ENCODE peak calls at places on chromosomes 12 and 14, in ten cellular contexts. R is HFFc6, Q is Calu3, J is body of pancreas, S is astrocyte of the spinal cord, P is endothelial cell, D is epithelial cell of esophagus, Z is lower leg skin, X is CD14-positive monocyte, E is right atrium auricular region. Y is an unnamed sample.

GRCh38 chr14:100617715-100618693 is 30.8 kb upstream of the BEGAIN start:
- DNase-seq in X (peak; percentile 68), D (no peak), Q (no peak), R (no peak), S (peak; percentile 20), E (no peak), Z (peak; percentile 82), J (peak; percentile 10), P (no peak), Y (no peak)

GRCh38 chr12:111741235-111741812 is 25.4 kb upstream of the ALDH2 start:
- DNase-seq in Z (no peak), P (peak; percentile 20), R (no peak), D (no peak), X (no peak), E (no peak), S (peak; percentile 32), J (peak; percentile 43), Q (no peak), Y (no peak)

GRCh38 chr14:101239065-101239464 is 322.2 kb upstream of the DIO3 start:
- DNase-seq in J (no peak), D (no peak), X (no peak), Q (no peak), E (no peak), R (no peak), P (no peak), S (no peak), Z (peak; percentile 48), Y (no peak)

GRCh38 chr14:93023039-93023438 is 92.7 kb downstream of the ITPK1 start:
- DNase-seq in R (no peak), S (no peak), D (no peak), J (no peak), Q (no peak), E (no peak), Z (no peak), P (no peak), X (no peak), Y (no peak)

GRCh38 chr14:56992332-56992820 is 182.1 kb upstream of the OTX2 start:
- DNase-seq in D (no peak), E (no peak), X (no peak), R (no peak), P (no peak), S (no peak), J (no peak), Z (no peak), Q (no peak), Y (no peak)

GRCh38 chr14:95458459-95458858 is 58.0 kb downstream of the SYNE3 start:
- DNase-seq in S (no peak), Q (no peak), E (no peak), Z (no peak), R (no peak), X (no peak), P (no peak), D (no peak), J (no peak), Y (no peak)

GRCh38 chr12:130041983-130042812 is 120.1 kb upstream of the FZD10 start:
- DNase-seq in S (no peak), J (peak; percentile 47), Q (no peak), D (peak; percentile 15), Z (peak; percentile 89), R (no peak), P (no peak), X (no peak), E (no peak), Y (peak; percentile 85)

GRCh38 chr12:54304187-54304810 is 3.5 kb upstream of the NFE2 start:
- DNase-seq in S (no peak), D (peak; percentile 82), P (peak; percentile 22), R (no peak), Z (peak; percentile 95), J (peak; percentile 69), E (peak; percentile 73), X (peak; percentile 90), Q (peak; percentile 88), Y (no peak)

GRCh38 chr14:36619853-36620252 is 37.4 kb upstream of the NKX2-8 start:
- DNase-seq in D (peak; percentile 35), X (no peak), J (no peak), S (no peak), P (no peak), Z (no peak), Q (no peak), R (no peak), E (no peak), Y (no peak)

DNA sequence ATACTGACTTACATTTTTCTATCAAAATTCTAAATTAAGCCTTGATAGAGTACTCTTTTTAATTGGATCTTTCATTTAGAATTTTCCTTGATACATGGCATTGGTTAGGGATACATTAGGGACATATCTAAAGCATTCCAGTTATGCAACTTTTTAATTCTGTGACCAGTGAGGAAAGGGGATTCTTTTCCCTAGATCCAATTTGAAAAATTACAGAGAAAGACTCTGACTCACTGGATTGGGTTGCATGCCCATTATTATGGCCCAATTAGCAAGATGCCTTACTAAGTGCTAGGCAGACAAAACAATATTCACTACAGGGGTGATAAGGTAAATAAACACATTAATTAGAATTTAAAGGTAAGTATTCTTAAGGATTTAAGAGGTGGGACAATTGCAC is 5.2 kb upstream of the RAD52 start:
- DNase-seq in S (no peak), J (no peak), R (no peak), Q (no peak), E (no peak), D (no peak), P (no peak), X (no peak), Z (no peak), Y (no peak)
- TF ChIP-seq CTCF in S (no peak), J (no peak), R (no peak), Q (no peak), E (no peak), D (no peak), P (no peak), X (no peak), Z (no peak), Y (no peak)

GRCh38 chr12:78101181-78101876 is 270.6 kb downstream of the NAV3 start:
- DNase-seq in D (peak; percentile 66), J (no peak), Z (no peak), E (no peak), Q (no peak), X (no peak), R (no peak), P (no peak), S (no peak), Y (no peak)

GRCh38 chr12:78096909-78097597 is 266.4 kb downstream of the NAV3 start:
- DNase-seq in Q (no peak), S (peak; percentile 72), P (no peak), R (no peak), X (no peak), D (no peak), Z (no peak), J (no peak), E (no peak), Y (no peak)

GRCh38 chr12:78099806-78100205 is 269.1 kb downstream of the NAV3 start:
- DNase-seq in S (no peak), X (no peak), P (no peak), R (no peak), J (no peak), Q (no peak), Z (no peak), D (no peak), E (no peak), Y (no peak)

GRCh38 chr12:78101946-78102635 is 271.4 kb downstream of the NAV3 start:
- DNase-seq in Q (peak; percentile 17), S (no peak), E (no peak), R (no peak), J (no peak), P (no peak), Z (no peak), X (no peak), D (no peak), Y (no peak)
- TF ChIP-seq CTCF in Q (no peak), S (no peak), E (no peak), R (peak; percentile 28), J (no peak), P (no peak), Z (no peak), X (no peak), D (peak; percentile 27), Y (no peak)

GRCh38 chr12:6735448-6736191 is 11.8 kb downstream of the COPS7A start:
- DNase-seq in D (peak; percentile 97), R (peak; percentile 59), Q (peak; percentile 58), P (peak; percentile 52), S (peak; percentile 69), J (peak; percentile 70), X (peak; percentile 63), E (peak; percentile 70), Z (peak; percentile 90), Y (peak; percentile 51)

GRCh38 chr12:6734506-6735082 is 10.7 kb downstream of the COPS7A start:
- DNase-seq in R (no peak), X (no peak), E (no peak), J (no peak), Z (no peak), Q (no peak), S (no peak), P (no peak), D (no peak), Y (no peak)

GRCh38 chr12:6729186-6729585 is 5.3 kb downstream of the COPS7A start:
- DNase-seq in Z (no peak), J (no peak), E (no peak), Q (no peak), S (no peak), D (no peak), X (no peak), R (no peak), P (no peak), Y (no peak)

GRCh38 chr12:6725350-6725749 is 1.5 kb downstream of the COPS7A start:
- DNase-seq in J (no peak), X (no peak), D (no peak), P (no peak), R (no peak), Q (no peak), S (no peak), Z (no peak), E (no peak), Y (no peak)

DNA sequence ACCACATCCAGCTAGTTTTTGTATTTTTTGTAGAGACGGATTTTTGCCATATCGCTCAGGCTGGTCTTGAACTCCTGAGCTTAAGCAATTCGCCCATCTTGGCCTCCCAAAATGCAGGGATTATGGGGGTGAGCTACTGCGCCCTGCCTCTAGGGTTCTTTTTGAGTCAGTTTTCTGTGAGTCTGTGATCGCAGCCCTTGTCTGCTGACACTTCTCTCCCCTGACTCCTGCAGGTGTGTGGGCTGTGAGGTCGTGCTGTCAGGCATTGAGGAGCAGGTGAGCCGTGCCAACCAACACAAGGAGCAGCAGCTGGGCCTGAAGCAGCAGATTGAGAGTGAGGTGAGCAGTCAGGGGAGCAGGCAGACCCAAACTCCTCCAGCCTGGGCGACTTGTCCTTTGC is 6.3 kb downstream of the COPS7A start:
- DNase-seq in D (no peak), R (no peak), X (no peak), Q (no peak), J (no peak), P (no peak), S (no peak), E (no peak), Z (no peak), Y (no peak)
- TF ChIP-seq CTCF in D (no peak), R (no peak), X (no peak), Q (no peak), J (no peak), P (no peak), S (no peak), E (no peak), Z (no peak), Y (no peak)

DNA sequence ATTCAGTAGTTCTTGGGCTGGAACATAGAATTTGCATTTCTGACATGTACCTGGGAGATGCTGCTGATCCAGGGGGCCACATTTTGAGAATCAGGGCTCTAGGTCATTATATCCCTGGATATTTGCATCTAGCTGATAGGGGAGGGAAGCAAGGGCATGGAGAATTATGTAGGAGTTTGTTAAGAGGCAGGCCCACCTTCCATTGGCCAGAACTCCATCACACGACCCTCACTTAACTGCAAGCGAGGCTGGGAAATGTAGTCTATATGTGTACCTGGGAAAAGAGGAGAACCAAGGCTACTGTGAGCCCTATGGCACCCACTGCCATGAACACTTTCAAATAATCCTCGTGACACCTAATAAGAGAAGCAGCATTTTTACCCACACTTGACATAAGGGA is 657.6 kb downstream of the MED13L start:
- DNase-seq in R (no peak), X (no peak), Q (no peak), P (no peak), E (no peak), Z (no peak), D (no peak), S (no peak), J (no peak), Y (no peak)
- TF ChIP-seq CTCF in R (no peak), X (no peak), Q (no peak), P (no peak), E (no peak), Z (no peak), D (no peak), S (no peak), J (no peak), Y (no peak)

Y was measured in progenitor cell of endocrine pancreas.